ENCODE peak calls at places on chromosomes 12 and 14, in four cellular contexts. P, X, L and S are unnamed samples.

GRCh38 chr14:74634481-74634880 is 22.4 kb upstream of the LTBP2 start:
- DNase-seq in P (no peak), X (no peak), L (no peak), S (no peak)

GRCh38 chr12:122161682-122162081 is 12.3 kb downstream of the IL31 start:
- DNase-seq in P (no peak), X (no peak), L (no peak), S (no peak)

GRCh38 chr12:9661720-9662119 is 7.8 kb upstream of the CLEC2D start:
- DNase-seq in P (no peak), X (no peak), L (no peak), S (no peak)

GRCh38 chr12:66823857-66824570 is 145.1 kb upstream of the GRIP1 start:
- DNase-seq in P (no peak), X (no peak), L (no peak), S (peak; percentile 3)

GRCh38 chr14:72615511-72616121 is 278.3 kb downstream of the DPF3 start:
- DNase-seq in P (no peak), X (no peak), L (no peak), S (peak; percentile 29)

GRCh38 chr12:3320881-3321509 is 170.0 kb upstream of the PRMT8 start:
- DNase-seq in P (no peak), X (no peak), L (no peak), S (no peak)

GRCh38 chr12:10319414-10319813 is 11.7 kb downstream of the KLRD1 start:
- DNase-seq in P (no peak), X (no peak), L (no peak), S (no peak)

GRCh38 chr14:23550131-23550826 is 1.3 kb downstream of the ZFHX2 start:
- DNase-seq in P (no peak), X (peak; percentile 22), L (no peak), S (no peak)

GRCh38 chr12:49942921-49943662 is 7.4 kb upstream of the AQP2 start:
- DNase-seq in P (no peak), X (no peak), L (no peak), S (no peak)

GRCh38 chr12:13896063-13896626 is 85.3 kb downstream of the GRIN2B start:
- DNase-seq in P (no peak), X (no peak), L (no peak), S (no peak)

GRCh38 chr12:22312336-22312735 is 22.2 kb downstream of the ST8SIA1 start:
- DNase-seq in P (no peak), X (peak; percentile 6), L (no peak), S (no peak)

GRCh38 chr12:79658221-79658620 is 32.5 kb downstream of the PAWR start:
- DNase-seq in P (no peak), X (no peak), L (no peak), S (no peak)

GRCh38 chr12:4031703-4032291 is 158.6 kb upstream of the PARP11 start:
- DNase-seq in P (no peak), X (no peak), L (no peak), S (no peak)

GRCh38 chr12:95789126-95790024 is 1.2 kb downstream of the NTN4 start:
- DNase-seq in P (no peak), X (peak; percentile 48), L (peak; percentile 71), S (no peak)

GRCh38 chr12:95787274-95787814 is 3.2 kb downstream of the NTN4 start:
- DNase-seq in P (no peak), X (no peak), L (no peak), S (no peak)

GRCh38 chr12:95790025-95790911 is at the start of gene NTN4:
- DNase-seq in P (no peak), X (peak; percentile 68), L (peak; percentile 74), S (peak; percentile 15)

GRCh38 chr12:95788637-95789036 is 1.9 kb downstream of the NTN4 start:
- DNase-seq in P (no peak), X (no peak), L (no peak), S (no peak)

GRCh38 chr12:95790912-95791849 is 617 bp upstream of the NTN4 start:
- DNase-seq in P (no peak), X (peak; percentile 57), L (peak; percentile 75), S (peak; percentile 23)
- H3K27me3 ChIP-seq in P (peaks cover 32% of the 10 kb centered on the region), X (peaks cover 86% of the 10 kb centered on the region), L (peaks cover 70% of the 10 kb centered on the region), S (peaks cover 16% of the 10 kb centered on the region)

DNA sequence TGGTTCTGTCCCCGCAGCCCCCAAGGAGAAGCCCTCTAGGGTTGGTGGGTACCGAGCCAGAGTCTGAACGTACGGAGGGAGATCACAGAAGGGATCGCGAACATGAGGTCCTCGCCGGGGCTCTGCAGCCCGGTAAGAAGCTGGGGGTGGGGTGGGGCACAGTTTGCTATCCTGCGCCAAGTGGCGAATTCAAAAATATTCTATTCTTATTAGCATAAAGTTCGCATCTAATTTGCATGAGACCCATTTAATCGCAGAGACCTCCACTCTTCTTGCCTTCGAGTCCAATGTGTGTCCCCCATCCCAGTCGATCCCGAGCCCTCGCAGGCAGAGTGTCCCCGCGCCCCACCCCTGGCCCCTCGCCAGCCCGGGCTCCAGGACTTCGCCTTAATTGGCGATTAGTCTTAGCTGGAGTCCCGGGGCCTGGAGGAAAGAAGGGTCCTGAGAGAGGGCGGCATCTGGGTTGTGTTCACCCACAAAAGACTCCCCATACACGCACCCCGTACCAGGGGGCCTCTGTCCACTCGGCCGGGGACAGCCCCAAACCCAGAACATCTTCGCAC is 601 bp upstream of the ARHGEF25 start:
- DNase-seq in P (no peak), X (peak; percentile 61), L (peak; percentile 51), S (peak; percentile 44)
- TF ChIP-seq EZH2 in P (no peak), X (no peak), L (no peak), S (no peak)

DNA sequence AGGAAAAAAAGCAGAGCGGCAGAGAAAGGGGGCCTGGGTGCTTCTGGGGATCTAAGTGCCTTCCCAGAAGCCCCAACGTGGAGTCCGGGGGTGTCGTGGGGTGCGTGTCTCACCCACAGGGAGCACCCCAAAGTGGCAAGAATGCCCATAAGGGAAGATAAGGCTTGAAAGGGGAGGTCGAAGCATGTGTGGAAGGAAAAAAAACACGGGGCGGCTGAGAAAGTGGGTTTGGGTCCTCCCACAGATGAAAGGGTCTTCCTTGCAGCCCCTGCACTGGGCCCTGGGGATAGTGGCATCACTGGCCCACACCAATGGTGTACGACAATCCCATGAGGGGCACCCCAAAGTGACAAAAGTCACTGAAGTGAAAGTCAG is 275.5 kb downstream of the ALG10 start:
- DNase-seq in P (no peak), X (no peak), L (no peak), S (no peak)
- H3K27ac ChIP-seq in P (no peak overlapping the region), X (no peak overlapping the region), L (no peak overlapping the region), S (no peak overlapping the region)

GRCh38 chr14:55336691-55337090 is 65.5 kb downstream of the FBXO34 start:
- DNase-seq in P (no peak), X (no peak), L (no peak), S (no peak)

GRCh38 chr14:55336161-55336560 is 64.9 kb downstream of the FBXO34 start:
- DNase-seq in P (no peak), X (no peak), L (no peak), S (no peak)

GRCh38 chr14:55333785-55334485 is 62.7 kb downstream of the FBXO34 start:
- DNase-seq in P (no peak), X (no peak), L (no peak), S (no peak)

GRCh38 chr14:55329999-55330710 is 58.9 kb downstream of the FBXO34 start:
- DNase-seq in P (no peak), X (no peak), L (no peak), S (no peak)

GRCh38 chr14:55332654-55333570 is 61.7 kb downstream of the FBXO34 start:
- DNase-seq in P (no peak), X (no peak), L (no peak), S (no peak)
- H3K27me3 ChIP-seq in P (no peaks in the 10 kb centered on the region), X (no peaks in the 10 kb centered on the region), L (no peaks in the 10 kb centered on the region), S (no peaks in the 10 kb centered on the region)

DNA sequence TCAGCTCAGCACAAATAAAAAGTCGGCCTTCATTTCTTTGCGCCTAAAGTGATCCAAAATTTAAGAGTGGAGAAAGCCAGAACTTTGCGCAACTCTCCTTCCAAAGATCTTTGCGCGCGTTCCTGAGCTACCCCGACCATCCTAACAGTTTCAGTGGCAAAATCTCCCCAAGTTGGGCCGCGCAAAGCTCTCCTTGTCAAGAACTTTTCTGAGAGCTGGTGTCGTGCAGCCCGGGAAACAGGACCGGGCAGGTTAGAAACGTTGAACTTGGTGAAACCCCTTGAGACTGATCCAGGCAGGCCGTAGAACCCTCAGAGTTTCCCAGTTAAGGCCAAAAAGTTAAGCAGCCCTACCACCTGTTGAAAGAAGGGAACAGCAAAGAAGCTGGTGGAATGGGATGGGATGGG is 984 bp downstream of the DBX2 start:
- DNase-seq in P (no peak), X (peak; percentile 31), L (peak; percentile 54), S (peak; percentile 6)
- TF ChIP-seq EZH2 in P (no peak), X (no peak), L (peak; percentile 51), S (no peak)

DNA sequence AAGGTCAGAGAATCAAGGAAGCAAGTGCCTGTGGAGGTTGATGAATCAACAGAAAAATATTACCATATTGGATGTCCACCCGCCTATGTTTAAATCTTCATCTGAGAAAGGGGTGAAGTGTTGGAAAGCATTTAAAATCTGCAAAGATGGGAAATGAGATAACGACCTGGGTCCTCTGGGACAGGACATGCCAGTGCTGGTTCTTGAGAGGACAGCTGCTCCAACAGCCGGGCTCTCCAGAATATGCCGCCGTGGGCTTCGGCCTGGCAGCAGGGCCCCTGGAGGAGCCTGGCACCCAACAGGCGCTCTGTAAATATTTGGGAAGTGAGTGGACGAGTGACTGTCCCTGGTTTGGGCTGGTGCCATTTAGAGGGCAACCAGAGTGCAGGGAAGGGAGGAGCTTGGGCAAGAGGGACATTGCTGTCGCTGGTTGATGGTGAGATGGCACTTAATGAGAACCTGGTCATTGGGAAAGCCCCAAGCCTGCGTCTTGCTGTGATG is 129.9 kb downstream of the KCNA5 start:
- DNase-seq in P (no peak), X (no peak), L (no peak), S (no peak)
- H3K27ac ChIP-seq in P (no peak overlapping the region), X (no peak overlapping the region), L (no peak overlapping the region), S (no peak overlapping the region)

GRCh38 chr12:52807544-52808470 is 6.1 kb downstream of the KRT4 start:
- DNase-seq in P (no peak), X (no peak), L (no peak), S (no peak)
- H3K27me3 ChIP-seq in P (peaks cover 54% of the 10 kb centered on the region), X (no peaks in the 10 kb centered on the region), L (no peaks in the 10 kb centered on the region), S (no peaks in the 10 kb centered on the region)

DNA sequence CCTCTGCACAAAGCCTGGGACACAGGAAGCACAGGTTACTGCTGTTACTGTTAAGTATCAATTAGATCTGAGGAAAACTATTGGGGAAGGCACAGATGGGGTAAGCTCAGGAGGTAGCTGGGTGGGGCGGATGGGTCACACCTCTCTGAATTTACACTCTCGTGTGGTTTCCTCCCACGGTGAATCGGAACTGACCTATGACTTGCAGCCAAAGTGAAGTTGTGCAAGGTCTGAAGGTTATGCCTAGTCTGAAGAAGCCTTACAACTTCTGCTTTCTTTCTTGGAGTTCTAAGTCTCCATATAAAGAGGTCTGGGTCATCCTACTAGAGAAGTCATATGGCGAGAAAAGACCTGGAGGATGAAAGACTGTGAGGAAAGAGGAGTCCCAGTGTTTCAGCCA is 25.7 kb upstream of the GPATCH2L start:
- DNase-seq in P (no peak), X (no peak), L (no peak), S (no peak)
- TF ChIP-seq EZH2 in P (no peak), X (no peak), L (no peak), S (no peak)